ENCODE peak calls at places on chromosomes 1 and 21, in eight cellular contexts. K, F, S, T, Y, C, A and D are unnamed samples.

GRCh38 chr21:23853796-23854379 is 1753.4 kb downstream of the MRPL39 start:
- DNase-seq in K (no peak), F (no peak), S (no peak), T (no peak), Y (peak), C (peak), A (no peak), D (peak)

GRCh38 chr1:29798699-29799566 is 562.6 kb downstream of the PTPRU start:
- DNase-seq in K (no peak), F (no peak), S (no peak), T (no peak), Y (no peak), C (no peak), A (no peak), D (peak)

GRCh38 chr1:54558434-54559030 is 10.5 kb downstream of the ACOT11 start:
- DNase-seq in K (no peak), F (no peak), S (no peak), T (no peak), Y (no peak), C (no peak), A (no peak), D (no peak)

GRCh38 chr1:55468438-55468837 is 253.3 kb upstream of the USP24 start:
- DNase-seq in K (no peak), F (no peak), S (no peak), T (no peak), Y (no peak), C (no peak), A (no peak), D (no peak)

GRCh38 chr1:22745675-22746585 is 35.3 kb downstream of the EPHB2 start:
- DNase-seq in K (no peak), F (no peak), S (no peak), T (no peak), Y (no peak), C (no peak), A (no peak), D (peak)

GRCh38 chr1:119132179-119132578 is 8.3 kb downstream of the WARS2 start:
- DNase-seq in K (no peak), F (no peak), S (no peak), T (no peak), Y (no peak), C (no peak), A (no peak), D (no peak)

GRCh38 chr1:51622455-51622913 is 5.6 kb downstream of the OSBPL9 start:
- DNase-seq in K (no peak), F (no peak), S (no peak), T (no peak), Y (no peak), C (peak), A (peak), D (peak)

GRCh38 chr21:15057290-15057689 is 7.5 kb downstream of the NRIP1 start:
- DNase-seq in K (no peak), F (no peak), S (no peak), T (no peak), Y (no peak), C (no peak), A (no peak), D (no peak)

GRCh38 chr1:183942933-183943693 is 94.4 kb downstream of the COLGALT2 start:
- DNase-seq in K (no peak), F (no peak), S (no peak), T (no peak), Y (no peak), C (no peak), A (no peak), D (peak)

GRCh38 chr21:23740463-23740862 is 1866.8 kb downstream of the MRPL39 start:
- DNase-seq in K (no peak), F (no peak), S (no peak), T (no peak), Y (no peak), C (no peak), A (no peak), D (no peak)

GRCh38 chr1:212473729-212474128 is 41.0 kb downstream of the NENF start:
- DNase-seq in K (no peak), F (no peak), S (no peak), T (no peak), Y (no peak), C (no peak), A (no peak), D (no peak)

GRCh38 chr1:14259191-14259757 is 339.2 kb upstream of the KAZN start:
- DNase-seq in K (no peak), F (no peak), S (no peak), T (no peak), Y (no peak), C (no peak), A (peak), D (no peak)

GRCh38 chr1:84888753-84889152 is 4.3 kb downstream of the LPAR3 start:
- DNase-seq in K (no peak), F (no peak), S (peak), T (no peak), Y (no peak), C (no peak), A (no peak), D (peak)

GRCh38 chr1:219563568-219563967 is 49.3 kb downstream of the ZC3H11B start:
- DNase-seq in K (no peak), F (no peak), S (no peak), T (no peak), Y (no peak), C (no peak), A (no peak), D (no peak)

GRCh38 chr1:10819198-10819901 is 22.9 kb upstream of the CASZ1 start:
- DNase-seq in K (no peak), F (no peak), S (no peak), T (no peak), Y (no peak), C (no peak), A (no peak), D (no peak)

GRCh38 chr1:153678519-153679336 is at the start of gene NPR1:
- DNase-seq in K (peak), F (no peak), S (no peak), T (no peak), Y (peak), C (no peak), A (no peak), D (no peak)

GRCh38 chr1:58524353-58524945 is 22.1 kb downstream of the OMA1 start:
- DNase-seq in K (no peak), F (no peak), S (no peak), T (no peak), Y (no peak), C (no peak), A (no peak), D (no peak)

GRCh38 chr1:25568834-25569598 is 25.6 kb downstream of the LDLRAP1 start:
- DNase-seq in K (no peak), F (no peak), S (no peak), T (no peak), Y (no peak), C (no peak), A (no peak), D (peak)

GRCh38 chr1:113677250-113678158 is 81.8 kb downstream of the PHTF1 start:
- DNase-seq in K (no peak), F (no peak), S (no peak), T (no peak), Y (peak), C (peak), A (no peak), D (peak)

GRCh38 chr21:35923971-35924370 is 136.4 kb downstream of the SETD4 start:
- DNase-seq in K (no peak), F (no peak), S (no peak), T (no peak), Y (no peak), C (no peak), A (no peak), D (no peak)

GRCh38 chr1:68204965-68205630 is 27.2 kb downstream of the WLS start:
- DNase-seq in K (no peak), F (no peak), S (no peak), T (no peak), Y (no peak), C (no peak), A (no peak), D (no peak)

GRCh38 chr1:246434335-246434734 is 72.7 kb downstream of the SMYD3 start:
- DNase-seq in K (no peak), F (no peak), S (no peak), T (no peak), Y (no peak), C (no peak), A (no peak), D (no peak)

GRCh38 chr21:44399955-44400790 is 46.8 kb downstream of the TRPM2 start:
- DNase-seq in K (no peak), F (no peak), S (no peak), T (no peak), Y (no peak), C (no peak), A (no peak), D (no peak)

GRCh38 chr21:15121655-15122120 is 56.9 kb upstream of the NRIP1 start:
- DNase-seq in K (no peak), F (no peak), S (no peak), T (no peak), Y (no peak), C (peak), A (no peak), D (no peak)

GRCh38 chr1:198156745-198157240 is at the start of gene NEK7:
- DNase-seq in K (peak), F (no peak), S (peak), T (peak), Y (peak), C (peak), A (peak), D (peak)

GRCh38 chr1:6378096-6378746 is 15.3 kb downstream of the ACOT7 start:
- DNase-seq in K (no peak), F (no peak), S (no peak), T (no peak), Y (no peak), C (no peak), A (no peak), D (no peak)

GRCh38 chr21:14675774-14676530 is 129.8 kb upstream of the SAMSN1 start:
- DNase-seq in K (no peak), F (no peak), S (peak), T (peak), Y (no peak), C (no peak), A (no peak), D (no peak)

GRCh38 chr1:30715886-30716285 is 7.5 kb downstream of the MATN1 start:
- DNase-seq in K (no peak), F (no peak), S (no peak), T (no peak), Y (no peak), C (no peak), A (no peak), D (no peak)

GRCh38 chr1:41521766-41522165 is 37.3 kb upstream of the EDN2 start:
- DNase-seq in K (no peak), F (no peak), S (no peak), T (no peak), Y (no peak), C (no peak), A (no peak), D (no peak)

GRCh38 chr1:226733309-226733708 is 5.8 kb downstream of the ITPKB start:
- DNase-seq in K (peak), F (no peak), S (peak), T (no peak), Y (no peak), C (no peak), A (no peak), D (no peak)

GRCh38 chr1:48048064-48048463 is 50.9 kb upstream of the TRABD2B start:
- DNase-seq in K (no peak), F (no peak), S (no peak), T (no peak), Y (no peak), C (no peak), A (no peak), D (peak)

GRCh38 chr1:18965206-18966173 is 9.0 kb upstream of the IFFO2 start:
- DNase-seq in K (no peak), F (no peak), S (no peak), T (no peak), Y (no peak), C (no peak), A (no peak), D (peak)

GRCh38 chr1:240058049-240058448 is 33.6 kb upstream of the FMN2 start:
- DNase-seq in K (no peak), F (no peak), S (no peak), T (no peak), Y (no peak), C (no peak), A (no peak), D (no peak)

GRCh38 chr1:225998560-225999226 is 450 bp downstream of the SDE2 start:
- DNase-seq in K (no peak), F (no peak), S (no peak), T (no peak), Y (no peak), C (no peak), A (no peak), D (peak)

GRCh38 chr1:39398278-39399010 is 93.0 kb upstream of the BMP8A start:
- DNase-seq in K (no peak), F (no peak), S (no peak), T (no peak), Y (no peak), C (no peak), A (peak), D (peak)

GRCh38 chr1:64062941-64063581 is 140.4 kb upstream of the UBE2U start:
- DNase-seq in K (no peak), F (no peak), S (no peak), T (no peak), Y (no peak), C (no peak), A (no peak), D (no peak)

GRCh38 chr1:177569476-177569875 is 398.7 kb downstream of the BRINP2 start:
- DNase-seq in K (no peak), F (no peak), S (no peak), T (no peak), Y (no peak), C (no peak), A (no peak), D (no peak)

GRCh38 chr1:53316058-53316741 is 11.7 kb downstream of the LRP8 start:
- DNase-seq in K (no peak), F (no peak), S (no peak), T (no peak), Y (no peak), C (peak), A (no peak), D (no peak)

GRCh38 chr1:31704261-31705079 is 653 bp upstream of the COL16A1 start:
- DNase-seq in K (no peak), F (no peak), S (no peak), T (no peak), Y (no peak), C (peak), A (no peak), D (no peak)